ENCODE peak calls at places on chromosome 4, in five cellular contexts. B, A, O, D and Q are unnamed samples.
A peak's percentile ranks its signal among the peaks of the same experiment; 100 is the strongest.

GRCh38 chr4:110681381-110681780 is 58.5 kb upstream of the PITX2 start:
- DNase-seq in A (no peak), D (no peak), O (no peak), B (no peak), Q (no peak)

GRCh38 chr4:6749340-6750171 is 33.0 kb upstream of the KIAA0232 start:
- DNase-seq in O (peak; percentile 44), B (peak; percentile 82), A (no peak), D (peak; percentile 91), Q (peak; percentile 76)

GRCh38 chr4:188372051-188372450 is 232.8 kb downstream of the TRIML1 start:
- DNase-seq in D (no peak), A (no peak), O (no peak), B (no peak), Q (no peak)

GRCh38 chr4:110224812-110225211 is 26.4 kb upstream of the ELOVL6 start:
- DNase-seq in O (no peak), B (no peak), A (no peak), D (no peak), Q (no peak)

GRCh38 chr4:83125738-83126141 is 11.2 kb upstream of the PLAC8 start:
- DNase-seq in D (peak; percentile 85), B (no peak), A (no peak), O (no peak), Q (no peak)

GRCh38 chr4:150890246-150890645 is 124.8 kb downstream of the LRBA start:
- DNase-seq in D (no peak), B (no peak), O (no peak), A (no peak), Q (no peak)

GRCh38 chr4:130479020-130479419 is 1383.1 kb downstream of the C4orf33 start:
- DNase-seq in D (no peak), O (no peak), A (no peak), B (no peak), Q (no peak)

GRCh38 chr4:111136438-111136837 is 513.6 kb upstream of the PITX2 start:
- DNase-seq in D (no peak), A (no peak), O (no peak), B (peak; percentile 7), Q (no peak)

GRCh38 chr4:77052352-77052751 is 23.4 kb downstream of the CCNI start:
- DNase-seq in O (no peak), A (no peak), B (peak; percentile 38), D (peak; percentile 71), Q (no peak)

GRCh38 chr4:120007171-120007894 is 59.3 kb downstream of the MAD2L1 start:
- DNase-seq in D (no peak), A (no peak), B (no peak), O (no peak), Q (no peak)

GRCh38 chr4:186659936-186660335 is 63.7 kb downstream of the FAT1 start:
- DNase-seq in O (no peak), A (no peak), B (no peak), D (no peak), Q (no peak)

GRCh38 chr4:40255722-40256281 is 59.0 kb downstream of the RHOH start:
- DNase-seq in A (no peak), O (no peak), D (no peak), B (peak; percentile 96), Q (no peak)

GRCh38 chr4:86326399-86326798 is 33.5 kb downstream of the MAPK10 start:
- DNase-seq in O (no peak), B (no peak), D (no peak), A (no peak), Q (no peak)

GRCh38 chr4:22474636-22475310 is 41.1 kb downstream of the ADGRA3 start:
- DNase-seq in B (no peak), D (no peak), O (no peak), A (no peak), Q (no peak)

GRCh38 chr4:56505269-56506109 is at the start of gene ARL9:
- DNase-seq in B (peak; percentile 2), D (peak; percentile 49), O (peak; percentile 15), A (no peak), Q (no peak)

GRCh38 chr4:3409571-3410091 is 32.1 kb upstream of the HGFAC start:
- DNase-seq in B (no peak), A (no peak), D (no peak), O (no peak), Q (no peak)

GRCh38 chr4:71558248-71558647 is 219.4 kb downstream of the SLC4A4 start:
- DNase-seq in A (no peak), O (no peak), B (no peak), D (no peak), Q (no peak)

GRCh38 chr4:114384629-114385028 is 214.0 kb upstream of the UGT8 start:
- DNase-seq in O (peak; percentile 29), D (no peak), A (no peak), B (peak; percentile 44), Q (no peak)

GRCh38 chr4:56788081-56788480 is 33.4 kb downstream of the SPINK2 start:
- DNase-seq in D (no peak), A (no peak), O (no peak), B (no peak), Q (no peak)

GRCh38 chr4:53005149-53005546 is 143.0 kb downstream of the RASL11B start:
- DNase-seq in B (no peak), D (no peak), A (no peak), O (no peak), Q (no peak)

GRCh38 chr4:13980317-13980716 is 352.8 kb upstream of the BOD1L1 start:
- DNase-seq in D (no peak), O (no peak), B (no peak), A (no peak), Q (no peak)

GRCh38 chr4:37054670-37055069 is 189.9 kb upstream of the NWD2 start:
- DNase-seq in O (no peak), B (no peak), D (no peak), A (no peak), Q (no peak)

GRCh38 chr4:170202721-170203120 is 113.0 kb upstream of the AADAT start:
- DNase-seq in D (no peak), A (no peak), B (no peak), O (no peak), Q (no peak)

GRCh38 chr4:66032571-66032970 is 362.3 kb upstream of the EPHA5 start:
- DNase-seq in B (no peak), D (no peak), A (no peak), O (no peak), Q (no peak)

GRCh38 chr4:147847947-147848590 is 116.2 kb downstream of the ARHGAP10 start:
- DNase-seq in O (no peak), B (no peak), D (no peak), A (no peak), Q (no peak)

GRCh38 chr4:38948551-38948950 is 80.9 kb downstream of the FAM114A1 start:
- DNase-seq in A (no peak), B (peak; percentile 8), D (peak; percentile 49), O (no peak), Q (peak; percentile 28)

GRCh38 chr4:182917182-182918043 is at the start of gene DCTD:
- DNase-seq in A (no peak), O (peak; percentile 91), D (peak; percentile 83), B (peak; percentile 52), Q (peak; percentile 63)

GRCh38 chr4:136311774-136312173 is 1220.5 kb downstream of the PCDH18 start:
- DNase-seq in A (no peak), O (peak; percentile 23), D (no peak), B (no peak), Q (no peak)
- H3K4me3 ChIP-seq in A (no peak overlapping the region), O (no peak overlapping the region), D (no peak overlapping the region), B (no peak overlapping the region), Q (no peak overlapping the region)

GRCh38 chr4:55036405-55036804 is 89.0 kb downstream of the KDR start:
- DNase-seq in B (no peak), D (no peak), O (no peak), A (no peak), Q (no peak)
- H3K4me1 ChIP-seq in B (no peaks in the 10 kb centered on the region), D (no peaks in the 10 kb centered on the region), O (no peaks in the 10 kb centered on the region), A (no peaks in the 10 kb centered on the region), Q (peaks cover 10% of the 10 kb centered on the region)

GRCh38 chr4:189834586-189834985 is 106.1 kb upstream of the FRG1 start:
- DNase-seq in O (no peak), D (no peak), B (no peak), A (no peak), Q (no peak)
- TF ChIP-seq EP300 in O (no peak), D (no peak), B (no peak), A (no peak), Q (no peak)

DNA sequence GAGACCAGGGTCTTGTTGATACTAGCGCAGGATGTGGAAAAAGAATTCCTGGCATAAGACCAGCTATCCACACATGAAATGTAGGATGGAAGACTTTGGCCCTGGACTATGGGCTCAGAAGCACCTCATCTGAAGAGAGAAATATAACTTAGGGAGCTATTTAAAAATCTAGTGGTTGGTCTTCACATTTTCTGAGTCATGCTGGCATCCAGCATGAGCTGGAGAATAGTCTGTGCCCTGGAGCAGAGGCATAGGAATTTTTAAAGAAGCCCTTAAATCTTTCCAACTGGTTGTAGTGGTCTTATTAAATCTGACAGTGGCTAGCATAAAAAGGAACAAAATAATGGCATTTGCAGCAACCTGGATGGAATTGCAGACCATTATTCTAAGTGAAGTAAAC is 86.3 kb downstream of the SMARCA5 start:
- DNase-seq in A (no peak), D (no peak), B (no peak), O (no peak), Q (no peak)
- H3K4me3 ChIP-seq in A (no peak overlapping the region), D (no peak overlapping the region), B (no peak overlapping the region), O (no peak overlapping the region), Q (no peak overlapping the region)

DNA sequence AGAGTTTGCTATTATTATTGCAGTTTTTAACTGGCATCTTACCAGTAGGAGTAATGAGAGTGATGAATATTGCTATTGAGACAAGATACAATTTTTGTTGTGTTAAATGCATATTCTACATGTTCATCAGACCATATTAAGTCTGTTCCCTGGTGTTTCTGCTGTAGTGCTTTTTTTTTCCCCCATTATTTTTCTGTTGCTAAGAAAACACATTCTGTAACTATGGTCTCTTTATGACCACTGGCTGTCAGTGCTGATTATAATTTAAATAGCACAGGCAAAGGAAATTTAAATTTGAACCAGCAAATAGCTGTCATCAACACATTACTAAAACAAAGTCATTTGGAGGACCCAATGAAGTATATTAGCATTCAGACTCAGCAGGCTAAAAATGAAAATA is 98.3 kb upstream of the ANKRD50 start:
- DNase-seq in A (no peak), D (no peak), O (peak; percentile 1), B (no peak), Q (no peak)
- H3K4me1 ChIP-seq in A (no peaks in the 10 kb centered on the region), D (no peaks in the 10 kb centered on the region), O (no peaks in the 10 kb centered on the region), B (no peaks in the 10 kb centered on the region), Q (no peaks in the 10 kb centered on the region)